ENCODE peak calls at places on chromosomes 2 and 18, in ten cellular contexts. G is cardiac fibroblast; Y is choroid plexus epithelial cell; U is heart right ventricle; R is AG04449; V is tibial artery; J is breast epithelium; Q is CD8-positive, alpha-beta T cell; B is neural progenitor cell; H is fibroblast of villous mesenchyme. E is an unnamed sample.

GRCh38 chr2:7907041-7907440 is 774.8 kb upstream of the ID2 start:
- DNase-seq in G (no peak), Y (no peak), U (no peak), R (no peak), V (no peak), J (no peak), Q (no peak), B (no peak), H (no peak), E (no peak)

GRCh38 chr2:216904974-216905373 is 45.1 kb upstream of the TNP1 start:
- DNase-seq in G (peak), Y (no peak), U (no peak), R (no peak), V (no peak), J (no peak), Q (no peak), B (no peak), H (no peak), E (no peak)

GRCh38 chr2:24491626-24492282 is 700 bp downstream of the NCOA1 start:
- DNase-seq in G (no peak), Y (peak), U (peak), R (no peak), V (peak), J (peak), Q (peak), B (peak), H (peak), E (peak)

GRCh38 chr18:61896767-61897166 is 4.0 kb upstream of the RNF152 start:
- DNase-seq in G (peak), Y (peak), U (peak), R (no peak), V (peak), J (no peak), Q (no peak), B (peak), H (peak), E (peak)

GRCh38 chr2:72154386-72154785 is 6.7 kb upstream of the CYP26B1 start:
- DNase-seq in G (no peak), Y (no peak), U (peak), R (no peak), V (no peak), J (no peak), Q (no peak), B (no peak), H (no peak), E (no peak)

GRCh38 chr18:58943896-58944295 is 79.2 kb downstream of the ZNF532 start:
- DNase-seq in G (no peak), Y (no peak), U (no peak), R (no peak), V (no peak), J (no peak), Q (no peak), B (no peak), H (no peak), E (no peak)

GRCh38 chr2:74544634-74545033 is 9.1 kb downstream of the LOXL3 start:
- DNase-seq in G (no peak), Y (no peak), U (no peak), R (no peak), V (no peak), J (no peak), Q (no peak), B (no peak), H (no peak), E (no peak)

GRCh38 chr2:54579061-54579681 is 123.0 kb downstream of the SPTBN1 start:
- DNase-seq in G (no peak), Y (no peak), U (no peak), R (no peak), V (no peak), J (no peak), Q (no peak), B (no peak), H (no peak), E (no peak)

GRCh38 chr18:48639772-48640432 is 101.1 kb downstream of the CTIF start:
- DNase-seq in G (no peak), Y (no peak), U (no peak), R (no peak), V (no peak), J (no peak), Q (no peak), B (peak), H (no peak), E (no peak)

GRCh38 chr2:2750867-2751714 is 420.0 kb upstream of the MYT1L start:
- DNase-seq in G (no peak), Y (no peak), U (no peak), R (no peak), V (no peak), J (no peak), Q (no peak), B (no peak), H (no peak), E (no peak)

GRCh38 chr2:133431289-133431688 is 137.0 kb downstream of the NCKAP5 start:
- DNase-seq in G (peak), Y (peak), U (no peak), R (no peak), V (no peak), J (no peak), Q (no peak), B (no peak), H (peak), E (peak)

GRCh38 chr2:60958361-60958760 is 59.2 kb upstream of the PEX13 start:
- DNase-seq in G (peak), Y (no peak), U (no peak), R (peak), V (no peak), J (no peak), Q (no peak), B (no peak), H (peak), E (peak)

GRCh38 chr18:55301196-55301540 is 286.8 kb downstream of the TCF4 start:
- DNase-seq in G (no peak), Y (peak), U (no peak), R (no peak), V (no peak), J (no peak), Q (no peak), B (peak), H (peak), E (peak)

GRCh38 chr2:219010162-219010756 is 17.0 kb upstream of the CRYBA2 start:
- DNase-seq in G (no peak), Y (peak), U (no peak), R (no peak), V (no peak), J (no peak), Q (no peak), B (peak), H (no peak), E (no peak)

GRCh38 chr2:27992787-27993747 is 102.5 kb downstream of the BABAM2 start:
- DNase-seq in G (peak), Y (peak), U (no peak), R (peak), V (no peak), J (no peak), Q (no peak), B (peak), H (peak), E (peak)

GRCh38 chr18:76443519-76444435 is 51.3 kb downstream of the ZNF516 start:
- DNase-seq in G (no peak), Y (no peak), U (no peak), R (no peak), V (no peak), J (no peak), Q (no peak), B (no peak), H (no peak), E (no peak)

GRCh38 chr2:185522472-185522871 is 216.1 kb upstream of the FSIP2 start:
- DNase-seq in G (no peak), Y (peak), U (no peak), R (no peak), V (no peak), J (no peak), Q (no peak), B (no peak), H (no peak), E (no peak)

GRCh38 chr2:66872056-66872821 is 437.3 kb downstream of the MEIS1 start:
- DNase-seq in G (peak), Y (peak), U (no peak), R (no peak), V (no peak), J (no peak), Q (no peak), B (no peak), H (peak), E (peak)

GRCh38 chr2:38463752-38464151 is 86.7 kb upstream of the ATL2 start:
- DNase-seq in G (no peak), Y (no peak), U (no peak), R (no peak), V (no peak), J (no peak), Q (no peak), B (no peak), H (no peak), E (no peak)

GRCh38 chr18:79922971-79923411 is 28.5 kb downstream of the SLC66A2 start:
- DNase-seq in G (no peak), Y (no peak), U (no peak), R (no peak), V (peak), J (peak), Q (no peak), B (no peak), H (no peak), E (no peak)

GRCh38 chr2:60549250-60550150 is 4.0 kb downstream of the BCL11A start:
- DNase-seq in G (peak), Y (peak), U (no peak), R (no peak), V (no peak), J (no peak), Q (no peak), B (peak), H (no peak), E (peak)

GRCh38 chr2:860259-860855 is 90.3 kb upstream of the SNTG2 start:
- DNase-seq in G (no peak), Y (no peak), U (no peak), R (no peak), V (no peak), J (no peak), Q (no peak), B (peak), H (no peak), E (no peak)

GRCh38 chr2:92074549-92074898 is 2796.7 kb upstream of the TEKT4 start:
- DNase-seq in G (no peak), Y (no peak), U (no peak), R (no peak), V (no peak), J (peak), Q (no peak), B (no peak), H (no peak), E (no peak)

GRCh38 chr18:49784427-49785185 is 28.7 kb downstream of the ACAA2 start:
- DNase-seq in G (peak), Y (peak), U (no peak), R (no peak), V (no peak), J (no peak), Q (no peak), B (no peak), H (peak), E (peak)

GRCh38 chr2:239232195-239232578 is 168.6 kb downstream of the HDAC4 start:
- DNase-seq in G (no peak), Y (no peak), U (no peak), R (no peak), V (no peak), J (no peak), Q (no peak), B (no peak), H (no peak), E (no peak)

GRCh38 chr2:197179744-197180498 is 130.7 kb downstream of the ANKRD44 start:
- DNase-seq in G (peak), Y (peak), U (peak), R (no peak), V (no peak), J (no peak), Q (no peak), B (no peak), H (peak), E (peak)

GRCh38 chr2:197171582-197171981 is 139.0 kb downstream of the ANKRD44 start:
- DNase-seq in G (no peak), Y (no peak), U (no peak), R (no peak), V (no peak), J (no peak), Q (no peak), B (no peak), H (no peak), E (no peak)

GRCh38 chr2:197170137-197170682 is 140.4 kb downstream of the ANKRD44 start:
- DNase-seq in G (no peak), Y (no peak), U (no peak), R (no peak), V (no peak), J (no peak), Q (no peak), B (no peak), H (no peak), E (no peak)

GRCh38 chr2:197176457-197176964 is 134.1 kb downstream of the ANKRD44 start:
- DNase-seq in G (no peak), Y (no peak), U (no peak), R (no peak), V (no peak), J (no peak), Q (no peak), B (no peak), H (no peak), E (no peak)

GRCh38 chr2:197174539-197175094 is 136.0 kb downstream of the ANKRD44 start:
- DNase-seq in G (peak), Y (peak), U (no peak), R (no peak), V (no peak), J (no peak), Q (no peak), B (no peak), H (no peak), E (peak)
- H3K4me3 ChIP-seq in G (no peak), Y (no peak), U (no peak), R (no peak), V (no peak), J (no peak), Q (no peak), B (no peak), H (no peak), E (no peak)

GRCh38 chr2:174341995-174342571 is 7.3 kb downstream of the SP9 start:
- DNase-seq in G (no peak), Y (no peak), U (no peak), R (no peak), V (no peak), J (no peak), Q (no peak), B (peak), H (no peak), E (no peak)

GRCh38 chr2:174343343-174343637 is 8.5 kb downstream of the SP9 start:
- DNase-seq in G (no peak), Y (no peak), U (no peak), R (no peak), V (no peak), J (no peak), Q (no peak), B (peak), H (no peak), E (no peak)

GRCh38 chr2:174343638-174344455 is 9.1 kb downstream of the SP9 start:
- DNase-seq in G (no peak), Y (no peak), U (no peak), R (no peak), V (no peak), J (no peak), Q (no peak), B (peak), H (no peak), E (no peak)

GRCh38 chr2:174342600-174343342 is 8.0 kb downstream of the SP9 start:
- DNase-seq in G (no peak), Y (no peak), U (no peak), R (no peak), V (no peak), J (no peak), Q (no peak), B (peak), H (no peak), E (no peak)

GRCh38 chr2:174344716-174345472 is 10.1 kb downstream of the SP9 start:
- DNase-seq in G (peak), Y (peak), U (no peak), R (no peak), V (no peak), J (no peak), Q (no peak), B (peak), H (peak), E (peak)
- TF ChIP-seq CTCF in G (peak), Y (peak), U (peak), R (peak), V (peak), J (no peak), Q (peak), B (peak), H (peak), E (peak)

GRCh38 chr2:70081221-70081620 is 6.1 kb upstream of the PCBP1 start:
- DNase-seq in G (no peak), Y (no peak), U (no peak), R (no peak), V (no peak), J (no peak), Q (no peak), B (no peak), H (no peak), E (no peak)

GRCh38 chr2:70084973-70085710 is 2.1 kb upstream of the PCBP1 start:
- DNase-seq in G (peak), Y (no peak), U (no peak), R (no peak), V (no peak), J (no peak), Q (peak), B (no peak), H (no peak), E (no peak)

GRCh38 chr2:70086278-70086837 is 919 bp upstream of the PCBP1 start:
- DNase-seq in G (peak), Y (peak), U (peak), R (peak), V (peak), J (peak), Q (peak), B (peak), H (peak), E (peak)

GRCh38 chr2:70085711-70086277 is 1.5 kb upstream of the PCBP1 start:
- DNase-seq in G (no peak), Y (no peak), U (no peak), R (no peak), V (no peak), J (no peak), Q (no peak), B (no peak), H (no peak), E (peak)

GRCh38 chr2:70083344-70084156 is 3.7 kb upstream of the PCBP1 start:
- DNase-seq in G (peak), Y (no peak), U (no peak), R (no peak), V (no peak), J (no peak), Q (no peak), B (no peak), H (no peak), E (peak)
- H3K4me3 ChIP-seq in G (no peak), Y (no peak), U (no peak), R (no peak), V (no peak), J (no peak), Q (peak), B (no peak), H (no peak), E (no peak)

DNA sequence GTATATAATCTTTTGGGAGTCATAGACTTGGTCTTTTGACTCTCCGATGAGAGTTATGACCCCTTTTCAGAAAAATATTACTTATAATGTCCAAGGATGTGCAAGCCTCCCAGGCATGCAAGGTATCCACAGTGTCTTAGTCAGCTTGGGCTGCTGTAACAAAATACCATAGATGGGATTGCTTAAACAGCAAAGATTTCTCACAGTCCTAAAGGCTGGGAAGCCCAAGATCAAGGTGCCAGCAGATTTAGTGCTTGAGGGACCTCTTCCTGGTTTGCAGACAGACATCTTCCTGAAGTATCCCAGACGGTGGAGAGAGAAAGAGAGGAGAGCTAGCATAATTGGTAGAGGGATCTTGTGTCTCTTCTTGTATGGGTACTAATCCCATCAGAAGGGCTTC is 35.6 kb upstream of the FBXO11 start:
- DNase-seq in G (no peak), Y (no peak), U (no peak), R (no peak), V (no peak), J (no peak), Q (no peak), B (no peak), H (no peak), E (no peak)
- TF ChIP-seq CTCF in G (no peak), Y (no peak), U (no peak), R (no peak), V (no peak), J (no peak), Q (no peak), B (no peak), H (no peak), E (no peak)

DNA sequence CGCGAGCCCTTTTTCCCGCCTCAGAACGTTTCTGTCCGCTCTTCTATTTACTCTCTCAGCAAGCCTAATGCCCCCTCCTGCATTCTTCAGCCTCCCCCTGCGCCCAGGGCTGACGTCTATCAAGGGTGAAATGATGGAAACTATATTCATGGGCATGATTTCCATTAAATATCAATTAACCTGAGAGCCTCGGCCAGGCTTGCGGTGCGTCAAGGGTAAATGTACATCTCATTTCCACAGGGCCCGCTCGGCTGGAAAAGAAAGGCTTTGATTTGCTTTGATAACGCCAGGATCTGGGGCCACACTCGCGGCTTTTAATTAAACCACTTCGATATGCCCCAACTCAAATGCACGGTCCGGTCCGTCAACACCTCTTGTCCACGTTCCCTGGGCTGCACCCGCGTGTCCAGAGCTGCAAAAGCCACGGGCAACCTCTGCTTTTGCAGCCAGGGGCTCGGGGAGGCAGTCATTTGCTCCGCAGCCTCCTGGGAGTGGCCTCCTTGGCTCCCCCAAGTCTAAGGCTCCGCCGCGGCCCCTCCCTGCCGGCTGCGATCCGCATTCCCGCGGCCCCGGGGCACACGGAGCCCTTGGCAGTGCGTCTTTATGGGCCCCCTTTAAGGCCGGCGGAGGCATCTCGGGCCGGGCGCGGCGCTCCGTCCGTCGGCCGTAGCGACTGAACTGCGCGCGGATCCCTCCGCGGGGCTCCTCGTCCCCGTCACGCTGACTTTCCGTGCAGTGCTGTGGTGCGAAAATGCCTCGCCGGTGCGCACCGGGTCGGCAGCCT is at the start of gene HOXD8:
- DNase-seq in G (no peak), Y (no peak), U (no peak), R (peak), V (no peak), J (no peak), Q (no peak), B (peak), H (peak), E (peak)
- H3K4me3 ChIP-seq in G (no peak), Y (no peak), U (peak), R (peak), V (peak), J (peak), Q (no peak), B (peak), H (peak), E (peak)

GRCh38 chr2:5164806-5165525 is 527.2 kb upstream of the SOX11 start:
- DNase-seq in G (peak), Y (peak), U (no peak), R (peak), V (no peak), J (no peak), Q (no peak), B (no peak), H (no peak), E (peak)
- TF ChIP-seq CTCF in G (no peak), Y (no peak), U (no peak), R (no peak), V (no peak), J (no peak), Q (no peak), B (no peak), H (no peak), E (no peak)

DNA sequence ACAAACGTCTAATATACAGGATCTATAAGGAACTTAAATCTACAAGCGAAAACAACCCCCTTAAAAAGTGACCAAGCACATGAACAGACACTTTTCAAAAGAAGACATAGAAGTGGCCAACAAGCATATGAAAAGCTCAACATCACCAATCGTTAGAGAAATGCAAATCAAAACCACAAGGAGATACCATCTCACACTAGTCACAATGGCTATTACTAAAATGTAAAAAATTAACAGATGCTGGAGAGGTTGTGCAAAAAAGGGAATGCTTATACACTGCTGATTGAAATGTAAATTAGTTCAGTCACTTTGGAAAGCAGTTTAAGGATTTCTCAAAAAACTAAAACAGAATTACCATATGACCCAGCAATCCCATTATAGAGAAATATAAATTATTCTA is 1148.5 kb upstream of the FAM98A start:
- DNase-seq in G (no peak), Y (no peak), U (no peak), R (no peak), V (no peak), J (no peak), Q (no peak), B (no peak), H (no peak), E (no peak)
- H3K4me3 ChIP-seq in G (no peak), Y (no peak), U (no peak), R (no peak), V (no peak), J (no peak), Q (no peak), B (no peak), H (no peak), E (no peak)

GRCh38 chr2:231715499-231715837 is 7.1 kb downstream of the PTMA start:
- DNase-seq in G (no peak), Y (no peak), U (no peak), R (no peak), V (no peak), J (no peak), Q (no peak), B (no peak), H (no peak), E (no peak)
- TF ChIP-seq CTCF in G (no peak), Y (no peak), U (no peak), R (no peak), V (no peak), J (peak), Q (peak), B (no peak), H (peak), E (no peak)